ENCODE peak calls at places on chromosomes 16 and 17, in four cellular contexts. I is adipocyte, E is breast epithelium, O is psoas muscle. Q is an unnamed sample. For H3K36me3, H3K4me1 and H3K27me3, the result is how much of the 10 kb centered on the place peaks cover.

GRCh38 chr16:78513838-78514237 is 414.4 kb downstream of the WWOX start:
- DNase-seq in I (no peak), O (no peak), E (no peak), Q (no peak)

GRCh38 chr17:81513669-81514484 is 1.3 kb upstream of the ACTG1 start:
- DNase-seq in I (peak), O (peak), E (peak), Q (peak)

GRCh38 chr16:83689385-83689831 is 118.4 kb upstream of the HSBP1 start:
- DNase-seq in E (no peak), O (no peak), I (peak), Q (no peak)

GRCh38 chr16:1506494-1507213 is 13.5 kb downstream of the TELO2 start:
- DNase-seq in I (no peak), E (no peak), O (no peak), Q (no peak)

GRCh38 chr17:2468270-2468669 is 43.4 kb downstream of the METTL16 start:
- DNase-seq in E (no peak), I (no peak), O (no peak), Q (no peak)

GRCh38 chr17:57808882-57809281 is 41.0 kb downstream of the MRPS23 start:
- DNase-seq in I (no peak), E (no peak), O (no peak), Q (no peak)

GRCh38 chr17:49527927-49528651 is 33.0 kb downstream of the NGFR start:
- DNase-seq in E (peak), I (no peak), O (no peak), Q (peak)

GRCh38 chr17:1367351-1367745 is 32.7 kb downstream of the YWHAE start:
- DNase-seq in E (no peak), O (no peak), I (no peak), Q (no peak)

GRCh38 chr16:50742521-50743150 is 750 bp downstream of the CYLD start:
- DNase-seq in I (peak), O (peak), E (no peak), Q (peak)

GRCh38 chr17:30396129-30396528 is 17.4 kb downstream of the CPD start:
- DNase-seq in E (no peak), O (no peak), I (no peak), Q (no peak)

GRCh38 chr17:35345926-35346771 is 27.3 kb downstream of the SLFN11 start:
- DNase-seq in E (no peak), I (peak), O (peak), Q (no peak)
- H3K36me3 ChIP-seq in E (under half), I (under half), O (under half), Q (under half)

GRCh38 chr17:63929860-63930766 is 2.0 kb downstream of the CD79B start:
- DNase-seq in I (no peak), O (peak), E (no peak), Q (no peak)
- H3K4me1 ChIP-seq in I (under half), O (under half), E (under half), Q (under half)

GRCh38 chr17:36818134-36818825 is 119.0 kb upstream of the LHX1 start:
- DNase-seq in O (no peak), I (no peak), E (no peak), Q (no peak)

GRCh38 chr17:36816889-36817288 is 120.4 kb upstream of the LHX1 start:
- DNase-seq in O (no peak), I (no peak), E (no peak), Q (no peak)

GRCh38 chr17:36817483-36818048 is 119.7 kb upstream of the LHX1 start:
- DNase-seq in E (no peak), I (no peak), O (no peak), Q (no peak)

GRCh38 chr17:36814958-36815357 is 122.3 kb upstream of the LHX1 start:
- DNase-seq in I (no peak), O (no peak), E (no peak), Q (no peak)

GRCh38 chr17:36816214-36816613 is 121.1 kb upstream of the LHX1 start:
- DNase-seq in E (no peak), O (no peak), I (no peak), Q (no peak)
- H3K27me3 ChIP-seq in E (under half), O (under half), I (half or more), Q (under half)

GRCh38 chr17:75024686-75025397 is 12.4 kb downstream of the MRPL58 start:
- DNase-seq in I (no peak), O (no peak), E (no peak), Q (no peak)

GRCh38 chr17:75019146-75019545 is 6.7 kb downstream of the MRPL58 start:
- DNase-seq in E (no peak), O (peak), I (no peak), Q (no peak)

GRCh38 chr17:75019710-75020109 is 7.2 kb downstream of the MRPL58 start:
- DNase-seq in O (no peak), I (no peak), E (no peak), Q (no peak)

DNA sequence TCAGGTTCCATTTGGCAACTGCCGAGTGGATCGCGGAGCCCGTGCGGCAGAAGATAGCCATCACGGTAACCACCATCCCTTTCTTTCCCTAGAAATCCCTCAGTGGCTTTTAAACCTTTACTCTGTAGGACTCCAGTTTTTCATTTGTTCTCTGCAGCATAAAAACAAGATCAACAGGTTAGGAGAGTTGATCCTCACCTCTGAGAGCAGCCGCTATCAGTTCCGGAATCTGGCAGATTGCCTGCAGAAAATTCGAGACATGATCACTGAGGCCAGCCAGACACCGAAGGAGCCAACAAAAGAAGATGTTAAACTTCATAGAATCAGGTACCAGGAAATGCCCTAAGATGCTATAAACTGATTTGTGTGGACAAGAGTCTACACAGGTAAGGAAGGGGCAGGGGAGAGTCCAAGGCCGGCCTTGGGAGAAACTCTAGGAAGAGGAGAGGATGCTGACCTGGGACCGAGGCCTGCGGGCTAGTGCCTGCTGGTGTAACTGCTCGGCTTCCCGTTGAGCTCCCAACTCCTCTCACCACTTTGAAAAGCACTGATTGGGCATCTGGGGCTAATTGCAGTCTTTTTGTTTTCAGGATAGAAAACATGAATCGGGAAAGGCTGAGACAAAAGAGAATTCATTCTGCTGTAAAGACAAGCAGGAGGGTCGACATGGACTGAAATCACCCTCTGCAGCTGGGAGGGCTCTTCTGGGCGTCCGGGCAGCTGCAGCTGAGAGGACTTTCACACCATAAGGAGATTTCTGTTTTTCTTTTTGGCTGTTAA is 8.1 kb downstream of the MRPL58 start:
- DNase-seq in E (no peak), O (peak), I (no peak), Q (no peak)
- H3K36me3 ChIP-seq in E (under half), O (under half), I (under half), Q (under half)

DNA sequence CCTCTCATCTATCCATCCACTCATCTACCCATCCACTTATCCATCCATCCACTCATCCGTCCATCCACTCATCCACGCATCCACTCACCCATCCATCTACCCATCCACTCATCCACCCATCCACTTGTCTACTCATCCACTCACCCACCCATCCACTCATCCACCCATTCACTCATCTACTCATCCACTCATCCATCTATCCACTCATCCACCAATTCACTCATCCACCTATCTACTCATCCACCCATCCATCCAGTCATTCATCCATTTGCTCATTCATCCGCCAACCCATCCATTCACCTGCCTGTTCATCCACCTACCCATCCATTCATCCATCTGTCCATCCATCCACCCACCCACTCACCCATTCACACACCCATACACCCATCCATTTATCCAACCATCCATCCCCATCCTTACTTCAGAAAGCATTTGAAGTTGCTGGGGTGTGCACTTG is 329.6 kb downstream of the SEC14L1 start:
- DNase-seq in E (no peak), I (no peak), O (no peak), Q (no peak)
- H3K4me1 ChIP-seq in E (half or more), I (half or more), O (under half), Q (half or more)

GRCh38 chr17:79214940-79215604 is 140.4 kb downstream of the ENGASE start:
- DNase-seq in I (no peak), E (no peak), O (no peak), Q (no peak)
- H3K27me3 ChIP-seq in I (half or more), E (under half), O (under half), Q (under half)

DNA sequence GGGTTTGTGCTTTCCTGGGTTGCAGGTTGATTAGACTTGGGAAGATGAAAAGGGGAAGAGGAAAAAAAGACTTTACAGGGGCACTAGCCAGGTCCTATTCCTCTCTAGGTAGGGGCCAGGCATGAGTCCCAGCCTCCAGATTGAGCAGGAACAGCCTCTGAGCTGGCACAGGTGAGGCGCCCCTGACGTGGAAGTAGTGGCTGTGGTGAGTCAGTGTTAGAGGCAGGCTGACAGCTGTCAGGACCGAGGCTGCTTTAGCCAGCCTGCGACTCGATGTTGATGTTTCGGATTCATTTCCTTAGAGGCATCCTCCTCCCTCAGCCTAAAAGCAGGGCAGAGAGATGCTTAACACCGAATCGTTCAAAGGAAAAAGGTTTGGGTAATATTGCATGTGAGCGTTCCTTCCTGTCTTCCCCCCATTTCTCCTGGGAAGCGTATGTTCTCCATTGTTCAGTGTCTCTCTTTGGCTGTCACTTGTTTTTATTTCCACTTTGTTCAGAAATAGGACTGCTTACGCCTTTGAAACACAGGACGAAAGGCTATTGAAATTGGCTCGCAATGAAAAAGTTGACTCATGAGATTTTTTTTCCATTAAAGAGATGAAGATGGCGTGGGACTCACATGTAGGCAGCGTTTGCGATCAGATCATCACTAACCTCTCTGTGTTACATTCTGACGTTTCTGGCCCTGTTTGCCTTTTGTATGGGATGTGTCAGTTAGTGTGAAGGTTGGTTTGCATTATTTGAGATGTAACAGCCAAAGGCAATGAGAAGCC is 1.2 kb downstream of the KIAA0513 start:
- DNase-seq in E (no peak), O (peak), I (peak), Q (no peak)
- H3K36me3 ChIP-seq in E (under half), O (under half), I (under half), Q (under half)

GRCh38 chr16:67987460-67988160 is 7.3 kb upstream of the DPEP3 start:
- DNase-seq in O (peak), E (no peak), I (no peak), Q (no peak)
- H3K4me1 ChIP-seq in O (half or more), E (under half), I (under half), Q (under half)

GRCh38 chr17:74616696-74617095 is 6.8 kb downstream of the CD300E start:
- DNase-seq in O (no peak), I (no peak), E (no peak), Q (no peak)

GRCh38 chr17:74610108-74610507 is 13.4 kb downstream of the CD300E start:
- DNase-seq in O (no peak), I (no peak), E (no peak), Q (no peak)

GRCh38 chr17:74608511-74608910 is 15.0 kb downstream of the CD300E start:
- DNase-seq in O (no peak), I (no peak), E (no peak), Q (no peak)

GRCh38 chr17:74607219-74607618 is 15.1 kb upstream of the CD300LD start:
- DNase-seq in O (no peak), E (no peak), I (no peak), Q (no peak)

GRCh38 chr17:74612046-74612445 is 11.5 kb downstream of the CD300E start:
- DNase-seq in O (no peak), E (no peak), I (no peak), Q (no peak)
- H3K27me3 ChIP-seq in O (under half), E (under half), I (half or more), Q (under half)

DNA sequence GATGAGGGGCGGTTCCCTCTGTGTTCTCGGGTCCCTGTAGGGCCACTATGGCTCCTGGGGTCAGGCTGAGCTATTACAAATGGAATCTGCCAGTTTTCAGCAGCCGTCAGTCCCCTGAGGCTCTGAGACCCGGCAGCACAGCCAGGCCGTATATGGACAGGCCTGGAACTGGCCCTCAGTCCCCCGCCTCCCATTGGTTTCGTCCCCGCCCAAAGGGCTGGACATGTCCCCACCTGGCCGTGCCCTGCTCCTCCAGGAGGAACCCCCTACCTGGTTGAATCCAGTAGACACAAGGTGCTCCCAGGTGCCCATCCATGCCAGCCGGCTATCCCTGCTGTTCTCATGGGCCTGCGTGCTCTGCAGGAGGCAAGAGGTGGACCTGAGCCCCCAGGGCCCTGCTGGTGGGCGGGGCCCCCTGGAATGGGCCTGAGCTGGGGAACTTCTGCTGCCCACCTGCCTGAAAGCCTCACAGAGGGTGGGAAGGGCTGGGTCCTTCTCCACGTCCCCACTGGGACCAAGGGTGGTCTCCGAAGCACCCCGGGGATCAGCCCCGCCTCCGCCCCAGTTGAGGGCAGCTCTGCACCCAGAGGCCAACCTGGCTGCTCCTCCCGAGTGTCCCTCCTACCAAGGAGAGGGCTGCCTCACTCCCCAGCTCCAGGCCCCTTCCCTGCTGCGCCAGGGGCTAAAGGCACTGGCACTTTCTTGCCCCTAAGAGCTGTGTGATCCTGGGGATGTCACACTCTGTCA is 16.8 kb downstream of the VASN start:
- DNase-seq in O (no peak), E (no peak), I (peak), Q (peak)
- H3K36me3 ChIP-seq in O (under half), E (under half), I (under half), Q (under half)